ENCODE peak calls at places on chromosomes 12 and 14, in six cellular contexts. O is adrenal gland, Q is left lung, K is GM23338, P is tibial artery, S is small intestine. U is an unnamed sample.

GRCh38 chr14:53529519-53529918 is 376.4 kb upstream of the DDHD1 start:
- DNase-seq in P (no peak), K (no peak), Q (no peak), O (no peak), S (no peak), U (no peak)

GRCh38 chr14:103519043-103519836 is 3.4 kb downstream of the CKB start:
- DNase-seq in P (peak; percentile 88), S (no peak), O (peak; percentile 15), Q (peak; percentile 34), K (no peak), U (no peak)

GRCh38 chr14:36517242-36518030 is 2.6 kb downstream of the NKX2-1 start:
- DNase-seq in S (no peak), K (peak; percentile 56), O (no peak), P (no peak), Q (peak; percentile 79), U (no peak)

GRCh38 chr14:22218729-22219128 is 370.3 kb downstream of the DAD1 start:
- DNase-seq in P (no peak), O (no peak), Q (no peak), S (no peak), K (no peak), U (no peak)

GRCh38 chr12:62683724-62684501 is 217.3 kb downstream of the MON2 start:
- DNase-seq in K (peak; percentile 27), O (no peak), P (peak; percentile 77), Q (no peak), S (no peak), U (no peak)

GRCh38 chr12:125435871-125436270 is 370.6 kb downstream of the AACS start:
- DNase-seq in K (no peak), S (no peak), O (no peak), Q (no peak), P (no peak), U (no peak)

GRCh38 chr14:55107766-55108554 is 21.1 kb upstream of the LGALS3 start:
- DNase-seq in S (peak; percentile 84), P (peak; percentile 96), Q (peak; percentile 94), K (no peak), O (peak; percentile 95), U (no peak)

GRCh38 chr12:11797317-11797913 is 147.9 kb downstream of the ETV6 start:
- DNase-seq in Q (no peak), K (no peak), O (peak; percentile 20), P (no peak), S (no peak), U (no peak)

GRCh38 chr14:31969371-31969770 is 107.7 kb upstream of the ARHGAP5 start:
- DNase-seq in P (no peak), K (no peak), S (no peak), Q (no peak), O (no peak), U (no peak)

GRCh38 chr12:130710733-130711080 is 5.4 kb downstream of the RIMBP2 start:
- DNase-seq in S (no peak), K (no peak), P (no peak), Q (no peak), O (no peak), U (no peak)

GRCh38 chr12:65229441-65229840 is 49.0 kb upstream of the MSRB3 start:
- DNase-seq in S (no peak), K (no peak), P (no peak), O (no peak), Q (no peak), U (no peak)

GRCh38 chr12:80086025-80086424 is 13.3 kb upstream of the OTOGL start:
- DNase-seq in P (no peak), S (no peak), O (no peak), K (no peak), Q (no peak), U (no peak)

GRCh38 chr12:52765702-52766101 is 11.4 kb downstream of the KRT76 start:
- DNase-seq in Q (no peak), K (no peak), O (no peak), P (no peak), S (no peak), U (no peak)

GRCh38 chr14:102749833-102750775 is 27.1 kb upstream of the TRAF3 start:
- DNase-seq in K (no peak), S (no peak), Q (peak; percentile 69), O (no peak), P (no peak), U (no peak)

GRCh38 chr14:24430682-24431568 is 1.2 kb downstream of the KHNYN start:
- DNase-seq in P (peak; percentile 80), O (peak; percentile 71), K (peak; percentile 56), Q (peak; percentile 78), S (no peak), U (no peak)

GRCh38 chr14:100540141-100540925 is 46.9 kb downstream of the BEGAIN start:
- DNase-seq in S (no peak), K (peak; percentile 80), O (no peak), Q (peak; percentile 66), P (peak; percentile 53), U (no peak)

GRCh38 chr14:105865266-105865903 is 339.0 kb downstream of the TMEM121 start:
- DNase-seq in O (peak; percentile 2), K (no peak), P (peak; percentile 46), S (no peak), Q (peak; percentile 40), U (no peak)

GRCh38 chr12:117356048-117356447 is 5.4 kb downstream of the NOS1 start:
- DNase-seq in Q (no peak), P (no peak), O (no peak), K (no peak), S (no peak), U (no peak)

DNA sequence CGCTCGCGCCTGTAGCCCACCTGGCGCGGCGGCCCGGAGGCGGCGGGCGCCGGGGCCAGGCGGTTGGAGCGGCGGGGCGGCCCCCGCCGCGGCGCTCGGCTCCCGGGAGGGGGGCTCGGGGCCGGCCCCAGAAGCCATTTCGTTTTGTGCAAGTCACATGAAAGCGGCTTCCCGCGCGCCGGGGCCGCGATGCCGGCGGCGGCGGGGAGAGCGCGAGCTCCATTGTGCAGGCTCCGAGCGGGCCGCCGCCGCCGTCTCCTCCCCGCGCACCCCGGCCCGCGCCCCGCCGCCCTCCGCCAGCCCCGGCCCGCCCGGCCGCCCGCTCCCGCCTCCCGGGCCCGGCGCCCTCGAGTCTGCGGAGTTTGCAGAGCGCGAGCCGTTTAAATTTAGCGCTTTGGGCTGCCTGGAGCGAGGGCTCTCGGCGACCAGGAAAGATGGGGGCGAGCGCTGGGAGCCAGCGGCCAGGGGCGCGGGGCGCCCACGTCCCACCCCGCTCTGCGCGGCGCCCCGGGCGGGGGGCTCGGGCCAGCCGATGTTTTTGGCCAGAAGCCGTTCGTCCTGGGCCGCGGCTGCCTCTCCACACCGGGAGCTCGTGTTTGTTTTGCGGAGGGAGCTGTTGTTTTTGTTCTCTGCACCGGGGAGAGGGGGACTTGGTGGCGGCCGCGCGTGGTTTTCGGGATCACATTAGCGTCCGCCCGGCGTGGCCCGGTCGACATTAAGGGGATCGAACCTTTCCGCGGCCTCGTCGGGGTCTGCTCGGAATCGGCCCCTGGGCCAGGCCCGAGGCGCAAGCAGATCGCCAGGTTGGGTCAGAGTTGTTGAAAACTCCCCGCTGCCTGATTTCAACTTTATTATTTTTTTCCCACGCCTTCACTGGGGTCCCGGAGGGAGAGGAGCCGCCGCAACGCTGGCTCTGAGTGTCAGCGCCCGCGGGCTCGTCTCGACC is 982 bp downstream of the BCL7A start:
- DNase-seq in K (peak; percentile 22), Q (peak; percentile 80), S (no peak), O (peak; percentile 26), P (peak; percentile 70), U (no peak)
- H3K4me3 ChIP-seq in K (peak overlapping the region; percentile 82), Q (peak overlapping the region; percentile 57), S (peak overlapping the region; percentile 85), O (no peak overlapping the region), P (peak overlapping the region; percentile 70), U (peak overlapping the region; percentile 84)

DNA sequence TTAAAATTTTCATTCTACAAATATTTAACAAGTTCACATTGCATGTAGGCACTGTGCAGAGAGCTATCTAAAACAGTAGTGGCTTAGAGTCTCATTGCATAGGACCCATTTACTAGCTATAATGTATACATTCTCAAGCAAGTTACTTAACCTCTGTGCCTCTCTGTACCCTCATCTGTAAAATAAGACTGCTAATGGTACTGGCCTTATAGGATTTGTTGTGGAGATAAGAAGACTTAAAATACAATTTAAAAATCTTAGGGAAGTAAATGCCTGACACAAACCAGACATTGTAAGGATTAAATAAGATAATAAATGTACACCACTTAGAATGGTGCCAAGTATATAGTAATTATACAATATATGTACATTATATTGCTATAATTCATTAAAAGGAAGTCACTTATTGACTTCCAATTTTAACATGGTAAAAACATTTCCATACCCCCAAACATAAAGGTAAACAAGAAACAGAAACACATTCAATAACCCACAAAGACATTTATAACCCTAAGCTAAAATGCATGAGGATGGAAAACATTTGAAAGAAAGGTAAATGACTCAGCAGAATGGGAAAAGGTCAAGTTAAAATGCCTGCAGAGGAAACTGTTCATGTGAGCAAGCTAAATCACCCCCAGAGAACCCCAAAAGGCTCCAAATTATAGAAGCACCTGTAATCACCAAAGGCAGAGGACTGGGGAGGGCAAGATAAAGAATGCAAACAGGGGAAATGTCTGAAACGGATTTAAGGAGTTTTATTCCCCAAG is 30.8 kb downstream of the RPS6KA5 start:
- DNase-seq in O (no peak), S (no peak), Q (no peak), K (no peak), P (no peak), U (no peak)
- H3K27ac ChIP-seq in O (no peak overlapping the region), S (no peak overlapping the region), Q (no peak overlapping the region), K (no peak overlapping the region), P (no peak overlapping the region), U (no peak overlapping the region)

DNA sequence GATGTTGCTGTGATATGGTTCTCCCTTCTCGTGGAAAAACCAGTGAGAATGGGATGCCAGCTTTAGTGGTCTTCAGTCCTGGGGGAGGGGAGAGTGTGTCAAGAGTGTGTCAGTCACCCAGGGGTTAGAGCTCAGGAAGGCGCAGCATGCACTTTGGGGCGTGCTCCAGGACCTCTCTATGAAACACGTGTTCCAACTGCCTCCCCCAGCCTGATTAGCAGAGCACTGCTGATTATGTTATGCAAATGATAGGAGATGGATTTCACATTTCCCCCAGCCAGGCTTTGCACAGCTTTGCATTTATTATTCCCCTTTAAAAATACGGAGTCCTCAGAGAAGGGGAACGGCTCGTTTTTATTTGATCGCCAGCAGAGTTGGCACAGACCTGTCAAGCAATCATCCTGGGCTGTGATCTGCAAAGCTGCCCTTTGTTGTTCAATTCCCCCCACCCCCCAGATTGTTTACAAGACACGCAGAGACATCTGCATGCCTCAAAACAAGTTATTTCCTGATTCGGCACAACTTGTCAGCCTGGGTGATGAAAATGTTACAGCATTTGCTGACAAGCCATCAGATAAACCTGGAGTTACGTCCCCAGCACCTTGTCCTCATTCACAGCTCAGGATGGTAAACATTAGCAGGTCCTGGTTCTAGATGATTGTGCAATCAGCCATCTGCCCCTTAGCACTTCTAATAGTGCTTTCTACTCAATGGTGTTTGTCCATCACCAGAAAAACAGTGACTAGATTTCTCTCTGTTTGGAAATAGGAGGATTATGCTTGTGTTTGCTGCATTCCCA is 196.5 kb downstream of the NOVA1 start:
- DNase-seq in S (peak; percentile 47), K (no peak), P (no peak), Q (no peak), O (no peak), U (no peak)
- H3K4me3 ChIP-seq in S (no peak overlapping the region), K (no peak overlapping the region), P (no peak overlapping the region), Q (no peak overlapping the region), O (no peak overlapping the region), U (no peak overlapping the region)

GRCh38 chr12:13197526-13198141 is 1.1 kb downstream of the EMP1 start:
- DNase-seq in K (peak; percentile 32), P (peak; percentile 74), S (no peak), O (no peak), Q (no peak), U (no peak)

GRCh38 chr12:13198240-13198639 is 1.7 kb downstream of the EMP1 start:
- DNase-seq in S (no peak), K (no peak), O (no peak), Q (no peak), P (no peak), U (no peak)

GRCh38 chr12:13196302-13196921 is at the start of gene EMP1:
- DNase-seq in Q (peak; percentile 79), K (no peak), S (peak; percentile 98), O (peak; percentile 96), P (peak; percentile 96), U (no peak)

GRCh38 chr12:13200841-13201240 is 4.3 kb downstream of the EMP1 start:
- DNase-seq in S (no peak), K (no peak), O (no peak), Q (no peak), P (no peak), U (no peak)

GRCh38 chr12:13198921-13199320 is 2.4 kb downstream of the EMP1 start:
- DNase-seq in O (no peak), S (no peak), K (no peak), P (no peak), Q (no peak), U (no peak)
- H3K27ac ChIP-seq in O (no peak overlapping the region), S (no peak overlapping the region), K (no peak overlapping the region), P (peak overlapping the region; percentile 83), Q (peak overlapping the region; percentile 94), U (no peak overlapping the region)